ENCODE peak calls at places on chromosomes 6 and 20, in six cellular contexts. M is H9, G is AG04449, Q is A549, V is choroid plexus epithelial cell, T is HFF-Myc. B is an unnamed sample.

GRCh38 chr6:138157986-138158638 is 3.6 kb upstream of the ARFGEF3 start:
- DNase-seq in M (no peak), V (peak; percentile 14), G (no peak), Q (no peak), T (no peak), B (no peak)

GRCh38 chr20:56636701-56637100 is 7.6 kb downstream of the TFAP2C start:
- DNase-seq in T (peak; percentile 33), Q (peak; percentile 18), V (peak; percentile 43), M (no peak), G (peak; percentile 65), B (no peak)

GRCh38 chr20:10984899-10985298 is 311.1 kb upstream of the JAG1 start:
- DNase-seq in M (no peak), V (no peak), G (no peak), Q (no peak), T (no peak), B (no peak)

GRCh38 chr20:14336667-14337066 is 745 bp downstream of the FLRT3 start:
- DNase-seq in T (no peak), V (peak; percentile 58), M (no peak), G (no peak), Q (peak; percentile 20), B (no peak)

GRCh38 chr20:5714261-5715041 is 35.8 kb upstream of the SHLD1 start:
- DNase-seq in V (peak; percentile 81), T (no peak), M (peak; percentile 29), G (no peak), Q (no peak), B (no peak)

GRCh38 chr6:52515219-52515960 is 61.5 kb downstream of the TRAM2 start:
- DNase-seq in V (peak; percentile 67), G (no peak), Q (no peak), M (no peak), T (no peak), B (no peak)

GRCh38 chr6:73231986-73232391 is 6.7 kb upstream of the KHDC1L start:
- DNase-seq in Q (no peak), T (no peak), V (no peak), G (no peak), M (no peak), B (no peak)

GRCh38 chr6:43771858-43772570 is 2.0 kb downstream of the VEGFA start:
- DNase-seq in M (peak; percentile 52), G (no peak), T (no peak), Q (peak; percentile 43), V (peak; percentile 51), B (peak; percentile 90)

GRCh38 chr20:14538433-14538832 is 201.0 kb upstream of the FLRT3 start:
- DNase-seq in G (no peak), T (no peak), M (no peak), V (no peak), Q (no peak), B (no peak)

GRCh38 chr20:35237486-35237885 is 11.0 kb downstream of the MMP24 start:
- DNase-seq in T (no peak), Q (no peak), V (no peak), G (no peak), M (no peak), B (no peak)

GRCh38 chr6:125507987-125508655 is 206.4 kb upstream of the HDDC2 start:
- DNase-seq in M (no peak), G (no peak), T (peak; percentile 11), V (peak; percentile 89), Q (no peak), B (no peak)

GRCh38 chr6:107179004-107179403 is 63.7 kb upstream of the BEND3 start:
- DNase-seq in V (peak; percentile 61), Q (no peak), G (no peak), M (no peak), T (no peak), B (peak; percentile 10)

GRCh38 chr6:475341-475740 is 83.8 kb downstream of the IRF4 start:
- DNase-seq in T (no peak), M (no peak), V (no peak), Q (no peak), G (no peak), B (no peak)

GRCh38 chr6:45448417-45449389 is 71.0 kb upstream of the SUPT3H start:
- DNase-seq in M (no peak), G (peak; percentile 59), V (peak; percentile 85), Q (no peak), T (no peak), B (no peak)

GRCh38 chr6:100833972-100834574 is 47.1 kb downstream of the ASCC3 start:
- DNase-seq in V (no peak), G (no peak), M (no peak), T (no peak), Q (no peak), B (no peak)

GRCh38 chr6:5968817-5969726 is 37.7 kb downstream of the NRN1 start:
- DNase-seq in G (no peak), M (no peak), V (no peak), T (no peak), Q (no peak), B (no peak)

GRCh38 chr6:79946773-79947190 is 571 bp downstream of the ELOVL4 start:
- DNase-seq in T (no peak), Q (peak; percentile 5), G (no peak), M (peak; percentile 34), V (peak; percentile 41), B (no peak)

GRCh38 chr6:1749041-1749440 is 139.3 kb downstream of the FOXC1 start:
- DNase-seq in G (no peak), T (no peak), M (no peak), Q (no peak), V (no peak), B (no peak)

GRCh38 chr6:137415127-137415833 is 78.9 kb downstream of the OLIG3 start:
- DNase-seq in T (peak; percentile 27), V (peak; percentile 83), M (peak; percentile 79), Q (no peak), G (no peak), B (no peak)

GRCh38 chr6:73580247-73581149 is 59.7 kb upstream of the EEF1A1 start:
- DNase-seq in V (peak; percentile 98), T (peak; percentile 79), Q (peak; percentile 77), G (peak; percentile 92), M (peak; percentile 97), B (peak; percentile 97)

GRCh38 chr6:81933648-81934047 is 181.2 kb upstream of the TENT5A start:
- DNase-seq in G (no peak), T (no peak), V (no peak), Q (no peak), M (no peak), B (no peak)

GRCh38 chr6:19297880-19298279 is 539.3 kb upstream of the ID4 start:
- DNase-seq in Q (no peak), V (no peak), G (no peak), M (peak; percentile 42), T (no peak), B (no peak)

GRCh38 chr6:105181981-105182515 is 2.2 kb upstream of the POPDC3 start:
- DNase-seq in G (no peak), Q (no peak), M (no peak), T (no peak), V (no peak), B (no peak)

GRCh38 chr20:10553326-10553984 is 118.3 kb downstream of the SLX4IP start:
- DNase-seq in G (no peak), T (peak; percentile 37), V (peak; percentile 90), Q (peak; percentile 54), M (peak; percentile 66), B (no peak)

GRCh38 chr6:85675030-85675819 is 32.5 kb upstream of the SYNCRIP start:
- DNase-seq in M (peak; percentile 36), V (peak; percentile 71), G (no peak), Q (no peak), T (no peak), B (no peak)

GRCh38 chr6:159608961-159609673 is 83.9 kb downstream of the SOD2 start:
- DNase-seq in M (peak; percentile 65), T (no peak), Q (peak; percentile 8), G (no peak), V (peak; percentile 76), B (no peak)

GRCh38 chr6:108247965-108248536 is 12.8 kb downstream of the SNX3 start:
- DNase-seq in Q (no peak), V (no peak), M (no peak), T (no peak), G (no peak), B (no peak)
- TF ChIP-seq CTCF in Q (peak; percentile 11), V (no peak), M (peak; percentile 16), T (no peak), G (no peak), B (no peak)

DNA sequence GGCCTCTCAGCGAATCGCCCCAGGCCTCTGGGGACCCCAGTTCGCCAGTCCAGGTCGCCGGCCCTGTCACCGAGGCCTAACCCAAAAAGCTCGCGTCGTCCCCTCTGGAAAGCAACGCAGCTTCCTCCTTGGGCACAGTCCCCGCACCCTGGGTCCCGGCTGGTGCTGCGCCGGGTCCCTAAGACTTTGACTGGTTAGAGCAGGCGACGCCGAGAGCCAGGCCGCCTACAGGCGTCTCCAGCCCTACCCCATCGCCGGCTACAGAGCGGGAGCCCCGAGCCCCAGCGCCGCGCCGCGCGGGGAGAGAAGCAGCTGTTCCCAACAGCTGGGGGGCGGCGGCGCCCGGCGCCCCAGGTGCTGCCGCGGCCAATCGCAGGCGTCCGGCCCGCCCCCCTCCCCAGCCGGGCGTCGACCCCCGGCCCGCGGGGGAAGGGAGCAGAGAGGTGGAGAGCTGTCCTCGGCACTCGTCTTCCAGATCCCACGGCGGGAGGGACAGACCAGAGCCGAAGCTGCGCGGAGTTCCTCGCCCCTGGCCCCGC is 540 bp upstream of the RBM24 start:
- DNase-seq in Q (no peak), T (no peak), V (no peak), M (peak; percentile 75), G (no peak), B (peak; percentile 86)
- TF ChIP-seq CTCF in Q (no peak), T (no peak), V (peak; percentile 20), M (peak; percentile 9), G (peak; percentile 17), B (no peak)

GRCh38 chr6:157162756-157163433 is 160.4 kb downstream of the TMEM242 start:
- DNase-seq in M (no peak), Q (no peak), T (no peak), G (no peak), V (no peak), B (no peak)
- TF ChIP-seq CTCF in M (no peak), Q (no peak), T (no peak), G (no peak), V (no peak), B (no peak)

GRCh38 chr20:44537993-44538392 is 16.1 kb upstream of the SERINC3 start:
- DNase-seq in Q (no peak), M (no peak), G (no peak), V (peak; percentile 52), T (no peak), B (no peak)
- TF ChIP-seq CTCF in Q (no peak), M (no peak), G (peak; percentile 27), V (peak; percentile 54), T (peak; percentile 17), B (peak; percentile 38)

GRCh38 chr6:165245287-165245686 is 64.1 kb downstream of the C6orf118 start:
- DNase-seq in G (no peak), M (no peak), Q (no peak), T (no peak), V (peak; percentile 56), B (no peak)
- TF ChIP-seq CTCF in G (peak; percentile 6), M (peak; percentile 63), Q (peak; percentile 42), T (no peak), V (peak; percentile 52), B (peak; percentile 44)